ENCODE peak calls at places on chromosomes 11 and 22, in six cellular contexts. X is fibroblast of mammary gland, K is fibroblast of pulmonary artery, O is endothelial cell, J is WTC11, U is stomach. V is an unnamed sample.

GRCh38 chr11:17371614-17372013 is 16.8 kb downstream of the KCNJ11 start:
- DNase-seq in X (peak; percentile 62), K (peak; percentile 64), O (no peak), J (no peak), U (no peak), V (no peak)

GRCh38 chr11:118437736-118438125 is 1.4 kb downstream of the KMT2A start:
- DNase-seq in X (peak; percentile 12), K (no peak), O (peak; percentile 47), J (peak; percentile 31), U (no peak), V (no peak)

GRCh38 chr11:19777032-19777341 is 64.3 kb downstream of the NAV2 start:
- DNase-seq in X (no peak), K (no peak), O (peak; percentile 22), J (peak; percentile 40), U (peak; percentile 75), V (peak; percentile 77)

GRCh38 chr11:131027501-131027900 is 111.2 kb upstream of the SNX19 start:
- DNase-seq in X (peak; percentile 2), K (peak; percentile 16), O (no peak), J (no peak), U (no peak), V (no peak)

GRCh38 chr11:134659882-134660281 is 247.8 kb upstream of the B3GAT1 start:
- DNase-seq in X (no peak), K (no peak), O (no peak), J (no peak), U (peak; percentile 9), V (peak; percentile 10)

GRCh38 chr11:44601471-44602370 is 36.3 kb downstream of the CD82 start:
- DNase-seq in X (no peak), K (no peak), O (no peak), J (no peak), U (no peak), V (no peak)

GRCh38 chr11:72869845-72870244 is 55.6 kb downstream of the ATG16L2 start:
- DNase-seq in X (no peak), K (no peak), O (no peak), J (no peak), U (no peak), V (no peak)

GRCh38 chr11:125174686-125175085 is 10.1 kb downstream of the PKNOX2 start:
- DNase-seq in X (no peak), K (no peak), O (no peak), J (no peak), U (no peak), V (no peak)

GRCh38 chr11:30326114-30326783 is 3.3 kb downstream of the ARL14EP start:
- DNase-seq in X (peak; percentile 60), K (no peak), O (no peak), J (no peak), U (no peak), V (no peak)

GRCh38 chr22:19003518-19003917 is 67.4 kb upstream of the PRODH start:
- DNase-seq in X (no peak), K (no peak), O (no peak), J (no peak), U (no peak), V (no peak)

GRCh38 chr11:127493330-127493729 is 492.8 kb upstream of the KIRREL3 start:
- DNase-seq in X (no peak), K (no peak), O (peak; percentile 16), J (no peak), U (no peak), V (no peak)

GRCh38 chr11:80627364-80627763 is 1186.5 kb upstream of the TENM4 start:
- DNase-seq in X (no peak), K (no peak), O (no peak), J (no peak), U (no peak), V (no peak)

GRCh38 chr11:639324-639977 is 2.4 kb downstream of the DRD4 start:
- DNase-seq in X (no peak), K (no peak), O (no peak), J (no peak), U (no peak), V (no peak)

GRCh38 chr11:108965602-108966001 is 300.7 kb downstream of the DDX10 start:
- DNase-seq in X (peak; percentile 93), K (peak; percentile 93), O (no peak), J (no peak), U (no peak), V (no peak)

GRCh38 chr11:12807621-12808020 is 133.4 kb downstream of the TEAD1 start:
- DNase-seq in X (no peak), K (no peak), O (no peak), J (no peak), U (no peak), V (no peak)

GRCh38 chr11:67429038-67429668 is 859 bp downstream of the RPS6KB2 start:
- DNase-seq in X (peak; percentile 25), K (no peak), O (no peak), J (no peak), U (no peak), V (no peak)

GRCh38 chr11:74951241-74951640 is 2.2 kb downstream of the SPCS2 start:
- DNase-seq in X (no peak), K (no peak), O (no peak), J (no peak), U (no peak), V (no peak)

GRCh38 chr22:26707581-26707980 is 50.2 kb downstream of the MIAT start:
- DNase-seq in X (no peak), K (no peak), O (no peak), J (no peak), U (no peak), V (no peak)

GRCh38 chr11:132445966-132446365 is 1075.6 kb downstream of the NTM start:
- DNase-seq in X (no peak), K (no peak), O (no peak), J (no peak), U (no peak), V (no peak)

GRCh38 chr11:29019960-29020683 is 911.9 kb downstream of the METTL15 start:
- DNase-seq in X (peak; percentile 30), K (peak; percentile 68), O (peak; percentile 17), J (peak; percentile 19), U (no peak), V (no peak)

GRCh38 chr22:47862394-47862793 is 1099.9 kb downstream of the TBC1D22A start:
- DNase-seq in X (no peak), K (no peak), O (no peak), J (no peak), U (no peak), V (no peak)

GRCh38 chr11:35618497-35619029 is 303 bp downstream of the FJX1 start:
- DNase-seq in X (peak; percentile 38), K (peak; percentile 46), O (no peak), J (no peak), U (no peak), V (no peak)

GRCh38 chr11:18492888-18493287 is 33.9 kb downstream of the TSG101 start:
- DNase-seq in X (peak; percentile 2), K (peak; percentile 1), O (no peak), J (no peak), U (no peak), V (no peak)
- TF ChIP-seq CTCF in X (no peak), K (no peak), O (no peak), J (no peak), U (no peak), V (no peak)

GRCh38 chr11:15903246-15903645 is 453.1 kb downstream of the SOX6 start:
- DNase-seq in X (no peak), K (no peak), O (no peak), J (no peak), U (no peak), V (no peak)

GRCh38 chr11:15901790-15902189 is 454.6 kb downstream of the SOX6 start:
- DNase-seq in X (no peak), K (no peak), O (no peak), J (no peak), U (peak; percentile 50), V (no peak)

GRCh38 chr11:15905334-15905733 is 451.0 kb downstream of the SOX6 start:
- DNase-seq in X (no peak), K (no peak), O (no peak), J (no peak), U (peak; percentile 76), V (no peak)

GRCh38 chr11:15897211-15897960 is 459.0 kb downstream of the SOX6 start:
- DNase-seq in X (peak; percentile 1), K (peak; percentile 61), O (no peak), J (no peak), U (no peak), V (no peak)

DNA sequence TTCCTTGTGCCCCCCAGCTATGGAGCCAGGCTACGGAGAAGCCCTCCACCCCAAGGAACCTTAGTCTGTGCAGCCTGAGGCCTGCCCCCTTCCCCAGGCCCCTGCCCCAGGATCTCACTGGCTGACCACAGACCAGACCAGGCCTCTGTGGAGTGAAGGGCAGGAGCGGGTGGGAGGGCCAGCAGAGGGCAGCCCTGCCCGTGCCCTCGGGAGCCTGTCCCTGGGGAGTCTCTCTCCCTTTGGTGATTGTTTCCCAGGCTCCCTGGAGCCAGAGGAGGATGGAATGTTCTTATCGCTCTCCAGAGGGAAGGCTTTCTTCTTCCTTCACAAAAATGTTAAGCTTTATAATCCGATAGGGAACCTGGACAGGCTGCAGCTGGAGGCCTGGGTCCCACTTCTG is 455.3 kb downstream of the SOX6 start:
- DNase-seq in X (no peak), K (peak; percentile 48), O (no peak), J (no peak), U (no peak), V (no peak)
- TF ChIP-seq CTCF in X (no peak), K (peak; percentile 25), O (no peak), J (no peak), U (peak; percentile 6), V (no peak)

DNA sequence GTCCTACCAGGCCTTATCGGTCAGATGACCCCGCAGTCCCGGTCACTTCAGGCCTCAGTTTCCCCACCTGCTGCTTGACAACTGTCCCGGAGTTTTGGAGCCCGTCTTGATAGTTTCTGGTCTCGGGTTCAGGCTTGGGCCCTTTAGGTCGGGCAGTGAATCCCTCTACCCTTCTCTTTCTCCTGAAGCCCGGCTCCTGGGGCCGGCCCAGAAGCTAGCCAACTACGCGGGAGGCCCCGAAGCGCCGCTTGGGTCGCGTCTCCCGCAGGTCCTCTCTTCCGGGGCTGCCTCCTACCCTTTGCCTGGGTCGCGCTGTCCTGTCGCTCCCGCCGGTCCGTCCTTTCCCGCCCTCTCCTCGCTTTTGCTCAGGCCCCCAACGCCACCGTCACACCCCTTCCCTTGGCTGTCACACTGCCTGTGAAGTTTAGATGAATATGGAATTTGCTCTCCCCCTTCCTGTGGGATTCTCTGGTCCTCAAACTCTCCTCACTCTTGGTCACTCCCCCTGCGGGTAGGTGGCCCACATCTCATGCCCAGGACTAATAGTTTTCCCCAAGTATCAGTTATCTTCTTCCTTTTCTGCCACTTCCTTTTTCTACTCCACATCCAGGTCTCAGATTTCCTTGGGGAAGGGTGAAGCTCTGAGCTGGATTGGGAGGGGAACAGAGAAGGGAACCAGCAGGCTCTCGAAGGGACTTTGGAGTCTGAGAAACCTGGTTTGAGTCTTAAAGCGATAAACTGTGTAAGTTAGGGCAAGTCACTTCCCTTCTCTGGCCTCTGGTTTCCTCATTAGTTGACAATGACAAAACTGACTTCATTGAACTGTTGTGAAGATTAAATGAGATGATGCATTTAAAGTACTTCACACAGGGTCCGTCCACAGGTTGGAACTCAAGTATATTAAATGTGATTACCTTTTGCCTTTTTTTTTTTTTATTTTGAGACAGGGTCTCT is 791 bp downstream of the RAB1B start:
- DNase-seq in X (peak; percentile 34), K (peak; percentile 18), O (no peak), J (peak; percentile 43), U (no peak), V (peak; percentile 83)
- TF ChIP-seq CTCF in X (peak; percentile 30), K (peak; percentile 6), O (peak; percentile 41), J (no peak), U (no peak), V (no peak)

DNA sequence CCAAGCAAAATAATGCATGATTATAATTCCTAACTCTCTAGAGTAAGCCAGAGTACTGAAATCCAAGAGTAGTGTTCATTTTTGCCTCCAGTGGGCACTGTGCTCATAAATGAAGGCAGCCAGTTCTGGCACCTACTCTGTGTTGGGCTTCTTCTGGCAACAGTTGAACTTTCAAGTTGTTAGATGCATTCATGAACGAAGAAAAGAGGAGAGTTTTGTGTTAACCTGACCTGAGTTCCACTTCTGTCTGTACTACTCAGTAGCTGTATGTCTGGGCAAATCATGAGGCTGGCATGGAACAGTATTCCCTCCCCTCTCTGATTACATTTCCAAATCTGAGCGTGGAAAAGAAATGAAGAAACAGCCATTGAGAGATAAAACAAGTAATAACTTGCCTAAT is 20.3 kb upstream of the TENM4 start:
- DNase-seq in X (peak; percentile 55), K (peak; percentile 50), O (peak; percentile 42), J (no peak), U (no peak), V (no peak)
- TF ChIP-seq CTCF in X (peak; percentile 79), K (peak; percentile 61), O (peak; percentile 46), J (peak; percentile 38), U (peak; percentile 18), V (peak; percentile 53)